ENCODE peak calls at places on chromosomes 16 and 17, in four cellular contexts. Y, J, N and V are unnamed samples.

GRCh38 chr16:75471723-75472634 is 7.5 kb upstream of the TMEM170A start:
- DNase-seq in N (peak), Y (peak), J (no peak), V (no peak)

GRCh38 chr17:5800646-5801045 is 216.3 kb upstream of the NLRP1 start:
- DNase-seq in Y (no peak), J (no peak), N (no peak), V (no peak)

GRCh38 chr17:50256826-50257573 is 17.3 kb upstream of the TMEM92 start:
- DNase-seq in J (no peak), Y (no peak), N (no peak), V (no peak)

GRCh38 chr16:76293980-76294690 is 16.9 kb downstream of the CNTNAP4 start:
- DNase-seq in N (no peak), Y (no peak), J (no peak), V (no peak)

GRCh38 chr16:3145660-3146059 is 10.8 kb downstream of the ZNF213 start:
- DNase-seq in J (no peak), N (no peak), Y (no peak), V (no peak)

GRCh38 chr17:945672-946071 is 33.9 kb downstream of the NXN start:
- DNase-seq in Y (no peak), J (no peak), N (no peak), V (no peak)

GRCh38 chr17:4199818-4200402 is 56.9 kb downstream of the CYB5D2 start:
- DNase-seq in Y (peak), J (peak), N (no peak), V (no peak)

GRCh38 chr17:38727661-38728220 is 2.4 kb upstream of the CISD3 start:
- DNase-seq in J (no peak), Y (no peak), N (no peak), V (no peak)

GRCh38 chr17:236641-237405 is 55.4 kb upstream of the DOC2B start:
- DNase-seq in Y (no peak), J (no peak), N (no peak), V (no peak)

GRCh38 chr17:67836205-67836987 is 11.1 kb downstream of the BPTF start:
- DNase-seq in N (no peak), Y (no peak), J (no peak), V (no peak)

GRCh38 chr17:72900542-72900941 is 191.9 kb downstream of the SLC39A11 start:
- DNase-seq in N (no peak), J (no peak), Y (no peak), V (no peak)

GRCh38 chr17:5516060-5516792 is 29.9 kb downstream of the MIS12 start:
- DNase-seq in N (no peak), J (peak), Y (peak), V (no peak)

GRCh38 chr16:12087901-12088364 is 111.4 kb downstream of the SNX29 start:
- DNase-seq in N (no peak), Y (no peak), J (no peak), V (no peak)

GRCh38 chr16:1102921-1103648 is 7.0 kb upstream of the C1QTNF8 start:
- DNase-seq in J (no peak), Y (peak), N (peak), V (no peak)

DNA sequence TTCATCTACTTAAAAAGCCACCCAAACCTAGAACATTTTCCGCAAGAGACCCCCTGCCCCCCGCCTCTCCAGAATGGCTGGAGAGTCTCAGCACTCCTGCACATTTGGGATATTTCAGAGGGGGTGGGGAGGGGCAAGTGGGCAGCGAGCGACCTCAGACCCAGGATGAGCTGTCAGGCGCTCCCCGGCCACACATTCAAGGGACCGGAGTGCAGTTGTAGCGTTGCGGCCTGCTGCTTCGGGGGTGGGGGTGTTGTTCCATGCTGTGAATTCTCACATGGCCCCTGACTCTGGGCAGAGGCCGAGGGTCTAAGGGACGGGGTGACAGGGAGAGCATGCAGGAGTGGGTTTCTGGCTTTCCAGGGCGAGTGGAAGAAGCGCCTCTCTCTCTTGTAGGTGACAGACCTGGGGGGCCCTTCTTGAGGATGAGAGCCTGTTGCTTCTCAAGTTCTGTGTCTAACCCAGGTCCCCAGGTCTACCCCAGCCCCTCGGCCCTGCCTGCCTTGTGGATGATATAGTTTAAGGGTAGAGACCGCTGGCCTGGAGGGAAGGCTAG is 231.2 kb downstream of the SEC14L1 start:
- DNase-seq in J (no peak), Y (no peak), N (no peak), V (no peak)
- H3K4me3 ChIP-seq in J (no peak), Y (no peak), N (peak), V (peak)

DNA sequence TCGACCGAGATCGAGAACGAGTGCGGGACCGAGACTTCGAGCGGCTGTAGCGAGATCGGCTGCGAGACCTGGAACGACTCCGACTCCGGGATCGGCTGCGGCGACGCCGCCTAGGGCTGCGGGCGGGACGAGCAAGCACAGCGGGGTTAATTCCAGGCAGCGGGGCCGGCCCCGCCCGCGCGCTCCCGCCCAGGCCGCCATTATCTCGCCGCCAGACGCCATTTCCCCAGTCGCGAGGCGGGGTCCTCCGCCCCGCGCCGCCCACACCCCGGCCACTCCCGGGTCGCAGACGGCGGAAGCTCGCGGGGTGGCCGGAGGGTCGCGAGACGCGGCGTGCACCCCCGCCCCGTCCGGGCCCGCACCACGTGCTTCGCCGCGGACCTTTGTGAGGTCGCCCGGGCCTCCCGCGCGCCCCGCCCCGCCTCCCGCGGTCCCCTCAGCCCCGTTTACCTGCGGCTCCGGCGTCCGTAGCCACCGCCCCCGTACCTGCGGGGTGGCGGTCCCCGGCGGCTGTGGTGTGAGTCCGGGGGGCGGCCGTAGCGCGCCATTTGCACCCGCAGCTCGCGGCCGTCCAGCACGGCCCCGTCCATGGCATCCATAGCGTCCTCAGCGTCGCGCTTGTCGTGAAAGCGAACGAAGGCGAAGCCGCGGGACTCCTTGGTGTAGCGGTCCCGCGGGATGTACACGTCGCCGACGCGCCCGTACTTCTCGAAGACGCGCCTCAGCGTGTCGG is 616 bp downstream of the SRSF2 start:
- DNase-seq in J (no peak), N (peak), Y (no peak), V (peak)
- TF ChIP-seq POLR2A in J (no peak), N (no peak), Y (no peak), V (peak)

GRCh38 chr16:89410794-89411309 is 79.5 kb downstream of the ANKRD11 start:
- DNase-seq in Y (no peak), N (peak), J (no peak), V (no peak)
- TF ChIP-seq CTCF in Y (no peak), N (no peak), J (no peak), V (no peak)

GRCh38 chr16:85534536-85535351 is 78.4 kb upstream of the GSE1 start:
- DNase-seq in J (no peak), Y (no peak), N (no peak), V (no peak)
- H3K4me3 ChIP-seq in J (no peak), Y (no peak), N (no peak), V (no peak)

DNA sequence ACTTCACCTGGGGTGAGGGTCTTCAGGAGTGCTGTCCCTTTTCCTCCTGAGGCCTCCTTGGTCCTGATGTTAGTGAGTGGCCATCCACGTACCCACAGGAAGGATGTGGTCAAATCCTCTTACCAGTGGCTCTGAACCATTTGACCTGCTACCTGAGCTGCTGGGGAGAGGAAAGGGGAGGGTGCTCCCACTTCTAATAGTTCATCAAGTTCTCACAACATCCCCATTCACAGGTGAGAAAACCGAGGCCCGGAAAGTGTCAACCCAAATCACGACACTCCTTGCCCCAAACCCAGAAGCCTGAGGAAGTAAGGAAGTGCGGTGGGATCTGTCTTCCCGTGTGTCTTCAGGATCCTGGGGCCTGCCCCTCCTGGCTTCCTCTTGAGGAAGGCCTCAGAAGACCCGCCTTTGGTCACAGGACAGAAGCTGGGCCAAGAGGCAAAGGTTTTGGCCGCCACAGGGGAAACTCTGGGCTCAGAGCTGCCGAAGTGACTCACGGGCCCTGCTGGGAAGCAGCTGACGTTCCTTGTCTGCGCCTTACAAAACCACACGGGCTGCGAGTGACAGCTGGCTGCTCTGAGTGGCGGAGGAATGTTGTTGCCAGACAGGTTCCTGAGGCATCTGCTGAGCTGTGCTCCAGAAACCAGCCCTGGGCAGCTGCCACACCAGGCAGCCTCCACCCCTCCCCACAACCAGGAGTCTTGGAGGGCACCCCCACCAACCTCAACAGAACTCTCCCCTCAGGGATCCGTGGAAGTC is 13.9 kb upstream of the KIFC3 start:
- DNase-seq in Y (peak), J (peak), N (peak), V (peak)
- TF ChIP-seq POLR2A in Y (no peak), J (no peak), N (no peak), V (no peak)

DNA sequence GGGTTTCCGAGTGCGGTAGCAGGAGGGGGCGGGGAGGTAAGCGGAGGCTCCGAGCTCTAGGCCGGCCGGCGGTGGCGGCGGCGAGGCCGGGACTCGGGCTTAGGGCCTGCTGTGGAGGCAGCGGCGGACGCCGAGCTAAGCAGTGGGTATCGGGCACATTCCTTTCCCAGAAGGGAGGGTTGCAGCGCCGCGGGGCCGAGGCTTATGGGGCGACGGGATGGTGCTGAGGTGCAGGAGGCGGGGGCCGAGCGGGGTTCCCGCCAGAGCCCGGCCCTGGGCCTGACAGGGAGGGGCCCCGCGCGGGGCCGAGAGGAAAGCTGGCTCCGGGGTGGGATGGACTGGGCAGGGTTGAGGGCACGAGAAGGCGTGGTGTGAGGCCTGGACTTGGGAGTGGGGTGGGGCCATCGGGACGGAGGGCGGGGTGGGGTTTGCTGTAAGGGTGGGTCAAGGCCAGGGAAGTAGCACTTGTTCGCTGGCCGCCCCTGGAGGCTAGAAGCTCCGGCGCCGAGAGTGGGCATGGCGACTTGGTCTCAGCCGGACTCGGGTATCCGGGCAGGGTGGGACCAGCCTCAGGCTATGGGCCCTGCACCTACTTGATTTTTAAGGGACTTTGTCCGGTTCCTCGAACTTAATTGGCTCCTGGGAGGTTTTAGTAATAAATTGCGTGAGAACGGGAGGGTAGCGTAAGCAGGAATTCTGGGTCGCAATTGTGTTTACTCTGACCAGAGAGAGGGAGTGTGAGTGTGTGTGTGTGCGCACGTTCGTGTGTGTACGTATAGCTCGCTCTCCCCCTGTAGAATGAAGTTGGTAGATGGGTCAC is at the start of gene NFE2L1:
- DNase-seq in Y (peak), N (peak), J (peak), V (peak)
- TF ChIP-seq CTCF in Y (no peak), N (no peak), J (no peak), V (no peak)

GRCh38 chr16:83137326-83137770 is 510.6 kb downstream of the CDH13 start:
- DNase-seq in Y (no peak), N (no peak), J (no peak), V (no peak)
- H3K4me3 ChIP-seq in Y (no peak), N (peak), J (no peak), V (peak)